ENCODE peak calls at places on chromosomes 16 and 17, in six cellular contexts. R, B, Y, S, U and V are unnamed samples. For H3K36me3 and H3K27me3, the result is how much of the 10 kb centered on the place peaks cover.

GRCh38 chr16:56861092-56861610 is 3.9 kb upstream of the SLC12A3 start:
- DNase-seq in R (no peak), B (peak), Y (no peak), S (no peak), U (no peak), V (no peak)

GRCh38 chr17:55699178-55699865 is 23.3 kb downstream of the TMEM100 start:
- DNase-seq in R (no peak), B (no peak), Y (no peak), S (no peak), U (no peak), V (no peak)

GRCh38 chr17:60390881-60391418 is 983 bp downstream of the USP32 start:
- DNase-seq in R (peak), B (peak), Y (peak), S (no peak), U (peak), V (peak)

GRCh38 chr16:89410794-89411309 is 79.5 kb downstream of the ANKRD11 start:
- DNase-seq in R (no peak), B (peak), Y (peak), S (no peak), U (peak), V (peak)

GRCh38 chr16:75254359-75254837 is 3.0 kb upstream of the BCAR1 start:
- DNase-seq in R (peak), B (no peak), Y (peak), S (peak), U (peak), V (no peak)

GRCh38 chr17:7912927-7913524 is 3.1 kb downstream of the RNF227 start:
- DNase-seq in R (no peak), B (peak), Y (peak), S (peak), U (no peak), V (peak)

GRCh38 chr16:87924041-87924851 is 12.1 kb downstream of the CA5A start:
- DNase-seq in R (peak), B (no peak), Y (no peak), S (no peak), U (no peak), V (no peak)

GRCh38 chr16:21619765-21620462 is 20.5 kb downstream of the METTL9 start:
- DNase-seq in R (no peak), B (no peak), Y (no peak), S (no peak), U (no peak), V (no peak)

GRCh38 chr17:7393613-7394451 is 493 bp downstream of the PLSCR3 start:
- DNase-seq in R (peak), B (no peak), Y (peak), S (peak), U (no peak), V (no peak)

GRCh38 chr16:57423152-57423551 is 18.6 kb downstream of the CCL17 start:
- DNase-seq in R (no peak), B (no peak), Y (no peak), S (no peak), U (no peak), V (no peak)

DNA sequence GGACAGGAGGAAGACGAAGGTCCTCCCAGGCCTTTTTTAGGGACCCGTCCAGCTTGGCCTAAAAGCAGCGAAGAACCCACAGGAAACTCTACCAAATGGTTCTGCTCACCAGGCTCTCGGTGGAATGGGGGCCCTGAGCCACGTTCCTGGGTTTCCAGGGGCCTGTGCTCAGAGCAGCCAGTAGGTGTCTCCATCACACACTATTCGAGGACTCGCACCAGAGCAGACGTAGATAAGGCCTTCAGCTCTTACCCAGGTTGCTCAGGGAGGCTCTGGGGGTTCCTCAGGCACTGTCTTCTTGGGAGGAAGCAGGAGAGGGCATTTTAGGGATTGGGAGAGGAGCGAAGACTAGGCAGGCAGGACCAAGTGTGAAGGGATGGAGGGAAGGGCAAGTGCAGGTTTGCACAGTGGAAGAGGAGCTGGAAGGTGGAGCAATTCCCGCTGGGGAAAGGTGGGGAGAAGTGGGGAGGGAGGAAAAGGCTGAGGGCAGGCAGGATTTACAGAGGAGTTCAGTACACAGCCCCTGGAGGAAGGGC is 157.1 kb downstream of the RGS9 start:
- DNase-seq in R (no peak), B (peak), Y (peak), S (peak), U (peak), V (peak)
- H3K36me3 ChIP-seq in R (under half), B (under half), Y (under half), S (under half), U (under half), V (under half)

GRCh38 chr17:57834146-57834741 is 15.6 kb downstream of the MRPS23 start:
- DNase-seq in R (no peak), B (no peak), Y (no peak), S (peak), U (peak), V (peak)

GRCh38 chr17:57830880-57831279 is 19.0 kb downstream of the MRPS23 start:
- DNase-seq in R (no peak), B (no peak), Y (no peak), S (no peak), U (no peak), V (no peak)

GRCh38 chr17:57833597-57833939 is 16.3 kb downstream of the MRPS23 start:
- DNase-seq in R (no peak), B (no peak), Y (no peak), S (no peak), U (no peak), V (no peak)

GRCh38 chr17:57832711-57833596 is 16.9 kb downstream of the MRPS23 start:
- DNase-seq in R (peak), B (peak), Y (peak), S (peak), U (peak), V (peak)

DNA sequence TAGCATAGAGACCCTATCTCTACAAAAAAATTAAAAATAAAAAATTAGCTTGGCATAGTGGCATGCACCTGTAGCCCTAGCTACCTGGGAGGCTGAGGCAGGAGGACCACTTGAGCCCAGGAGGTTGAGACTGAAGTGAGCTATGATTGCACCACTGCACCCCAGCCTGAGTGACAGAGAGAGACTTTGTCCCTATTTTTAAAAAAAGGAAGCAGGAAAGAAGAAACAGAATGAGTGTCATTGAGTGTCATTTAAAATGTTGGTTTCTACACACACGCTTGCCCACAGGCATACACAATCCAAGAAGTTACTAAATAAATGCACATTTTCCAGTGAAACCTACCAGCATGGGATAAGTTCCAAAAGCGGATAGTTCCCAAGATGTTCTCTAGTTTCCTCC is 17.5 kb downstream of the MRPS23 start:
- DNase-seq in R (no peak), B (no peak), Y (no peak), S (no peak), U (no peak), V (no peak)
- H3K4me3 ChIP-seq in R (no peak), B (no peak), Y (no peak), S (no peak), U (no peak), V (no peak)

GRCh38 chr17:83068641-83069570 is 10.5 kb upstream of the METRNL start:
- DNase-seq in R (peak), B (no peak), Y (no peak), S (no peak), U (no peak), V (no peak)
- H3K27me3 ChIP-seq in R (under half), B (half or more), Y (under half), S (under half), U (under half), V (under half)

GRCh38 chr17:6306820-6307219 is 128.1 kb downstream of the AIPL1 start:
- DNase-seq in R (no peak), B (no peak), Y (no peak), S (no peak), U (no peak), V (no peak)
- H3K36me3 ChIP-seq in R (under half), B (under half), Y (under half), S (under half), U (under half), V (under half)

GRCh38 chr16:53209489-53209888 is 154.7 kb downstream of the CHD9 start:
- DNase-seq in R (no peak), B (no peak), Y (no peak), S (no peak), U (no peak), V (no peak)

GRCh38 chr16:53207810-53208752 is 153.3 kb downstream of the CHD9 start:
- DNase-seq in R (no peak), B (peak), Y (peak), S (peak), U (peak), V (peak)

GRCh38 chr16:53212899-53213235 is 158.1 kb downstream of the CHD9 start:
- DNase-seq in R (no peak), B (no peak), Y (no peak), S (no peak), U (no peak), V (no peak)

GRCh38 chr16:53213542-53213941 is 158.8 kb downstream of the CHD9 start:
- DNase-seq in R (no peak), B (no peak), Y (no peak), S (no peak), U (no peak), V (no peak)

DNA sequence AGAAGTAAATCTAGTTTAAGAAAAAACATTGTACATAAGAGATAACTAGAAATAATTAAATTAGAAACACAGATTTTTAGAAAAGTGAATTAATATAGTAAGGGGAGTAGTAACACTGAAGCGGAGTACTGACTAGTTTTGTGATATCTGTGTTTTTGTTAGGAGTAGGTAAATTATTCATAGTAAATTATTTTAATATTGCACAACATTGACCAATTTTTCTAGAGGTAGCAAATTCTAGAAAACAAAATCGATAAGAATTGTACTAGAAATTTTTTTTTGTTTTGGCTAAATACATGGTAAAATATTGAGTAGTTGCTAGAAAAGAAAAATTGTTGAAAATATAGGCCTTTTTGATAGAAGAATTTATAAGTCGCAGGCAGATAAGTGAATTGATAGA is 156.5 kb downstream of the CHD9 start:
- DNase-seq in R (no peak), B (no peak), Y (no peak), S (no peak), U (no peak), V (no peak)
- H3K4me3 ChIP-seq in R (no peak), B (no peak), Y (no peak), S (no peak), U (no peak), V (no peak)

GRCh38 chr16:86825631-86826030 is 247.3 kb downstream of the FOXL1 start:
- DNase-seq in R (peak), B (no peak), Y (no peak), S (no peak), U (no peak), V (no peak)

GRCh38 chr16:86828653-86829052 is 250.3 kb downstream of the FOXL1 start:
- DNase-seq in R (peak), B (no peak), Y (no peak), S (no peak), U (no peak), V (no peak)

GRCh38 chr16:86828202-86828601 is 249.9 kb downstream of the FOXL1 start:
- DNase-seq in R (no peak), B (no peak), Y (no peak), S (no peak), U (no peak), V (no peak)

GRCh38 chr16:86827521-86827920 is 249.2 kb downstream of the FOXL1 start:
- DNase-seq in R (no peak), B (no peak), Y (no peak), S (no peak), U (no peak), V (peak)

DNA sequence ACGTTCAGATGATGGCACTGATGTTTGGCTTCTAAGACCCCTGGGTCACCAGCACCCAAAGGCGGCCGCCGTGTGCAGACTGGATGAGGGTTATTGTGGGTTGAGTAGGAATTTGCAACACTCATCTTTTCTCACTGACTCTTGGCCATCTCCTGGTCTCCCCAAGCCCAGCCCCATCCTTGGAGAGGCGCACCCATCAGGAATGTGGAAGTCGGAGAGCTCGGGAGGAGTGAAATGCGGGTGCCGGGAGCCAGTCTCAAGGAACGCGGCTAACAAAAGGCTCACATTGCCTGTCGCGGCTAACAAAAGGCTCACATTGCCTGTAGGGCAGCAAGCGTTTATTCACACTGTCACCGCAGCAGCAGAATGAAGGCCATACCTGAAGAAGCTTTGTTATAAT is 248.6 kb downstream of the FOXL1 start:
- DNase-seq in R (peak), B (no peak), Y (no peak), S (peak), U (no peak), V (no peak)
- H3K27me3 ChIP-seq in R (under half), B (half or more), Y (under half), S (under half), U (under half), V (under half)

DNA sequence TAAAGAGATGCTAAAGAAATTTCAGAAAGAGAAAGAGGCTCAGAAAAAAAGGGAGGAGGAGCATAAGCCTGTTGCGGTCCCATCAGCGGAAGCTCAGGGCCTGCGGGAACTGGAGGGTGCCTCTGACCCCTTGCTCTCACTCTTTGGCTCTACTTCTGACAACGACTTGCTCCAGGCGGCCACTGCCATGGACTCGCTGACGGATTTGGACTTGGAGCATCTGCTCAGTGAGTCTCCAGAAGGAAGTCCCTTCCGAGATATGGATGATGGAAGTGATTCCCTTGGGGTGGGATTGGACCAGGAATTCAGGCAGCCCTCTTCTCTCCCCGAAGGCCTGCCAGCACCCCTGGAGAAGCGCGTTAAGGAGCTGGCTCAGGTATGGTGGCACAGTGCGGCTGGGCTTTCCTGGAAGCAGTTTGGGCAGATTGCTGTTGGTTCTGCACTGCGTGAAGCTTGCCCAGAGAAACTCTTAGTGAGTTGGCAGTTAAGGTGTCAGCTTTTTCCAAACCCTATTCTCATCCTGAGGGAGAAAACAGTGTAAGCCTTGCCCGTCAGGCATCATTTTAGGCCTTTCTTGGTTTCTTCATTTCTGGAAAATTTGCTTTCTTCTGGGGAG is 13.6 kb downstream of the UBN1 start:
- DNase-seq in R (no peak), B (no peak), Y (no peak), S (no peak), U (no peak), V (no peak)
- H3K36me3 ChIP-seq in R (under half), B (half or more), Y (under half), S (under half), U (under half), V (half or more)

DNA sequence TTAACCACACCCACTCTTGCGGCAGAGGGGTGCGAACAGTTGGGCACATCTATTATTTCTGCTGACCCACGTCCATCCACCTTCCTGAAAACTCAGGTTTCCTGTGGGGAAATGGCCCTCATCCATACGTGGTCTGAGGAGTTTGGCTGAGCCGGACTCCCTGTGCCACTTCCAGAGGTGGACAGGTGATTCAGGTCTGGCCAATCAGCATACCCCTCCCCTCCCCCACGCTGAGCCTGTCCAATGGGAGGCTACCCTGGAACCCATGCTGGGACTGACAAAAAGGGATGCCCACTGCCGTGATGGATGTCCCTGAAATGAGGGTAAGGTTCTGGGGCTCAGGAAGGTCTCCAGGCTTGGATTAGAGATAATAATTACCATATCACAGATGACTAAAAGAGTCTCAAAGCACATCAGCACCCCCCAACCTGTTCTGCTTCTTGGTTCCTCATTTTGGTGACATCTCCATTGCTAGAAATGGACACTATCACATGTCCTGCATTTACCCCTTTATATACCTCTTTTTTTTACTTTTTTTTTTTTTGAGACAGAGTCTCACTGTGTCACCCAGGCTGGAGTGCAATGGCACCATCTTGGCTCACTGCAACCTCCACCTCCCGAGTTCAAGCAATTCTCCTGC is 5.3 kb upstream of the MAPK7 start:
- DNase-seq in R (no peak), B (no peak), Y (no peak), S (peak), U (peak), V (no peak)
- H3K4me3 ChIP-seq in R (no peak), B (no peak), Y (no peak), S (no peak), U (no peak), V (no peak)

DNA sequence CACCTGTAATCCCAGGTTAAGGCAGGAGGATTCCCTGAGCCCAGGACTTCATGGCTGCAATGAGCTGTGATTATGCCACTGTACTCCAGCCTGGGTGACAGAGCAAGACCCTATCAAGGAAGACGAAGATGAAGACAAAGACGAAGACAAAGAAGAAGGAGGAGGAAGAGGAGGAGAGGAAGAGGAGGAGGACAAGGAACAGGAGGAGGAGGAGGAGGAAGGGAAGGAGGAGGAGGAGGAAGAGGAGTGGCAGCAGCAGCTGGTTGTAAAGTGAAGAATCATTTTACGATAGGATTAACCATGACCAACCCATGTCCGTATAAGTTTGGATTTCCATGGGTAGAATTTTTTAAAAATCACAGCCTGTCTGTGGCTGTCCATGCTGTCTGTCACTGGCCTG is 316.8 kb upstream of the TNRC6C start:
- DNase-seq in R (no peak), B (no peak), Y (no peak), S (no peak), U (no peak), V (no peak)
- H3K27me3 ChIP-seq in R (under half), B (half or more), Y (under half), S (under half), U (under half), V (under half)

DNA sequence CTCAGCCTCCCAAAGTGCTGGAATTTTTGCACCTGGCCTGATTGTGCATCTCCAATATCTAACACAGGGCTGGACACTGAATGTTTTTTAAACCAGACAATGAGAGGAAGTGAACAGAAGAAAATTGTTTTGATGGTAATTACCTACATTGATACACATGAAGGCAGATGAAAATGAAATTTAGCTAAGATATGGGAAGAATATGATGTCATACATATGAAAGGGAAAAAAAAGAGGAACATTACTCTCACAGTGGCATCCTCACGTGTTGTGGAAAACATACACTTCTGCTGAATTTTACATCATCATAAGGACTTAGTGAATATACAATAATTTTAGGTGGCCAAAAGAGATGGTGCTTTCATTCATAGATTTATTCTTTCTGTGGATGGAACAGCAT is 111.7 kb downstream of the SYCE1L start:
- DNase-seq in R (no peak), B (no peak), Y (no peak), S (no peak), U (no peak), V (no peak)
- H3K36me3 ChIP-seq in R (under half), B (under half), Y (under half), S (under half), U (under half), V (under half)